ENCODE peak calls at places on chromosomes 3 and 15, in five cellular contexts. F, K, O, X and U are unnamed samples.

GRCh38 chr15:77546050-77546501 is 86.6 kb downstream of the LINGO1 start:
- DNase-seq in F (no peak), K (peak; percentile 83), O (no peak), X (peak; percentile 75), U (no peak)

GRCh38 chr3:155252535-155252934 is 40.9 kb downstream of the STRIT1 start:
- DNase-seq in X (no peak), O (no peak), F (no peak), K (no peak), U (no peak)

GRCh38 chr15:66456211-66456610 is 41.4 kb downstream of the SNAPC5 start:
- DNase-seq in F (no peak), X (no peak), O (no peak), K (no peak), U (no peak)

GRCh38 chr3:173397161-173398110 is at the start of gene NLGN1:
- DNase-seq in O (peak; percentile 84), K (peak; percentile 73), X (peak; percentile 38), F (peak; percentile 76), U (peak; percentile 74)

GRCh38 chr3:194129581-194130133 is 6.3 kb upstream of the HES1 start:
- DNase-seq in K (peak; percentile 72), F (peak; percentile 61), X (no peak), O (peak; percentile 63), U (peak; percentile 69)

GRCh38 chr15:82911458-82911857 is 41.1 kb downstream of the HOMER2 start:
- DNase-seq in O (no peak), X (no peak), K (no peak), F (no peak), U (no peak)

GRCh38 chr15:69398541-69398940 is 15.6 kb upstream of the KIF23 start:
- DNase-seq in F (no peak), O (no peak), X (no peak), K (peak; percentile 40), U (no peak)

GRCh38 chr3:4985330-4986174 is 6.3 kb downstream of the BHLHE40 start:
- DNase-seq in K (peak; percentile 91), F (no peak), O (no peak), X (peak; percentile 98), U (peak; percentile 55)

GRCh38 chr3:175605851-175606250 is 746.7 kb downstream of the NAALADL2 start:
- DNase-seq in K (peak; percentile 35), F (peak; percentile 33), O (no peak), X (no peak), U (no peak)

GRCh38 chr3:152998554-152998953 is 163.5 kb upstream of the RAP2B start:
- DNase-seq in O (no peak), X (no peak), F (no peak), K (no peak), U (no peak)

GRCh38 chr3:139735191-139735590 is 57.4 kb upstream of the NMNAT3 start:
- DNase-seq in X (no peak), F (no peak), K (no peak), O (no peak), U (no peak)

GRCh38 chr3:85801955-85802354 is 843.2 kb downstream of the CADM2 start:
- DNase-seq in X (no peak), K (no peak), O (no peak), F (peak; percentile 9), U (peak; percentile 34)

GRCh38 chr3:57752307-57752706 is 3.8 kb upstream of the SLMAP start:
- DNase-seq in X (peak; percentile 50), K (peak; percentile 6), O (no peak), F (no peak), U (no peak)

GRCh38 chr3:112437146-112438022 is 61.9 kb downstream of the BTLA start:
- DNase-seq in X (peak; percentile 5), O (no peak), K (peak; percentile 32), F (no peak), U (peak; percentile 45)

GRCh38 chr3:16961621-16962205 is 77.0 kb downstream of the PLCL2 start:
- DNase-seq in X (peak; percentile 17), F (no peak), K (no peak), O (no peak), U (peak; percentile 37)

GRCh38 chr3:8658326-8659212 is 14.0 kb upstream of the SSUH2 start:
- DNase-seq in K (no peak), X (no peak), O (no peak), F (no peak), U (no peak)

GRCh38 chr15:71496336-71496955 is 313.9 kb upstream of the NR2E3 start:
- DNase-seq in K (peak; percentile 31), O (no peak), X (no peak), F (no peak), U (no peak)

GRCh38 chr3:43327184-43327950 is 41.0 kb downstream of the SNRK start:
- DNase-seq in O (no peak), F (no peak), X (no peak), K (peak; percentile 66), U (no peak)

GRCh38 chr3:127593187-127593586 is 2.7 kb upstream of the TPRA1 start:
- DNase-seq in O (no peak), X (no peak), K (no peak), F (no peak), U (no peak)

GRCh38 chr3:134145183-134145582 is 105.5 kb downstream of the RYK start:
- DNase-seq in O (no peak), X (no peak), F (no peak), K (no peak), U (no peak)

GRCh38 chr3:172068977-172069376 is 29.6 kb downstream of the FNDC3B start:
- DNase-seq in K (no peak), F (no peak), X (no peak), O (no peak), U (no peak)

GRCh38 chr3:84547971-84548970 is 410.5 kb upstream of the CADM2 start:
- DNase-seq in F (peak; percentile 31), X (no peak), K (no peak), O (peak; percentile 63), U (peak; percentile 89)

GRCh38 chr3:13045245-13045903 is 27.9 kb downstream of the IQSEC1 start:
- DNase-seq in O (no peak), F (no peak), K (no peak), X (no peak), U (no peak)

GRCh38 chr15:69340243-69340991 is 41.7 kb downstream of the PAQR5 start:
- DNase-seq in K (no peak), X (no peak), O (no peak), F (no peak), U (no peak)

GRCh38 chr3:66506154-66506553 is 5.3 kb upstream of the LRIG1 start:
- DNase-seq in O (no peak), K (no peak), F (no peak), X (no peak), U (no peak)

GRCh38 chr3:100184960-100185566 is 70.8 kb upstream of the FILIP1L start:
- DNase-seq in K (peak; percentile 48), O (no peak), X (no peak), F (no peak), U (no peak)

GRCh38 chr3:125054436-125055164 is 1.2 kb downstream of the HEG1 start:
- DNase-seq in K (peak; percentile 89), O (no peak), X (peak; percentile 69), F (no peak), U (no peak)

GRCh38 chr3:112973325-112974177 is 1.4 kb downstream of the CD200R1 start:
- DNase-seq in F (no peak), O (no peak), K (no peak), X (no peak), U (no peak)

GRCh38 chr3:195385526-195385925 is 57.3 kb downstream of the ACAP2 start:
- DNase-seq in F (peak; percentile 18), O (no peak), K (peak; percentile 37), X (peak; percentile 32), U (no peak)

GRCh38 chr3:126971891-126972351 is 11.0 kb upstream of the PLXNA1 start:
- DNase-seq in O (no peak), F (no peak), X (peak; percentile 37), K (peak; percentile 88), U (peak; percentile 56)

GRCh38 chr3:149382518-149382917 is 5.1 kb upstream of the TM4SF1 start:
- DNase-seq in O (no peak), X (no peak), K (no peak), F (no peak), U (no peak)
- H2AK5ac ChIP-seq in O (no peak overlapping the region), X (no peak overlapping the region), K (peak overlapping the region; percentile 76), F (no peak overlapping the region), U (no peak overlapping the region)

GRCh38 chr15:33580526-33580925 is 269.8 kb downstream of the RYR3 start:
- DNase-seq in F (no peak), X (peak; percentile 20), O (no peak), K (no peak), U (no peak)
- H3K4me2 ChIP-seq in F (no peak overlapping the region), X (peak overlapping the region; percentile 35), O (no peak overlapping the region), K (no peak overlapping the region), U (no peak overlapping the region)

GRCh38 chr15:98163319-98164030 is 203.0 kb downstream of the ARRDC4 start:
- DNase-seq in O (no peak), F (no peak), X (no peak), K (no peak), U (no peak)
- H2BK12ac ChIP-seq in O (no peak overlapping the region), F (no peak overlapping the region), X (no peak overlapping the region), K (no peak overlapping the region), U (no peak overlapping the region)

GRCh38 chr15:39767921-39768320 is 14.7 kb downstream of the FSIP1 start:
- DNase-seq in X (no peak), K (no peak), O (no peak), F (no peak), U (no peak)

GRCh38 chr15:39776068-39776467 is 6.6 kb downstream of the FSIP1 start:
- DNase-seq in X (no peak), F (no peak), O (no peak), K (no peak), U (no peak)

GRCh38 chr15:39774688-39775267 is 7.9 kb downstream of the FSIP1 start:
- DNase-seq in K (no peak), X (no peak), F (no peak), O (no peak), U (no peak)

GRCh38 chr15:39770748-39771689 is 11.6 kb downstream of the FSIP1 start:
- DNase-seq in X (no peak), K (peak; percentile 90), F (no peak), O (no peak), U (no peak)
- H2AK5ac ChIP-seq in X (no peak overlapping the region), K (no peak overlapping the region), F (no peak overlapping the region), O (no peak overlapping the region), U (no peak overlapping the region)

GRCh38 chr15:52083603-52084002 is 29.0 kb downstream of the BCL2L10 start:
- DNase-seq in O (no peak), X (no peak), F (no peak), K (no peak), U (no peak)
- H3K4me2 ChIP-seq in O (no peak overlapping the region), X (no peak overlapping the region), F (no peak overlapping the region), K (no peak overlapping the region), U (no peak overlapping the region)